ENCODE peak calls at places on chromosomes 11 and 22, in five cellular contexts. One of them, this sample, is unnamed.

GRCh38 chr11:33687733-33688479 is 12.7 kb downstream of the C11orf91 start:
- DNase-seq in GM12878: peak
- DNase-seq in HepG2: peak
- DNase-seq in K562: peak
- DNase-seq in SK-N-SH: peak
- DNase-seq in this sample: no peak

GRCh38 chr22:35629406-35630234 is 12.5 kb upstream of the MB start:
- DNase-seq in SK-N-SH: no peak
- DNase-seq in HepG2: no peak
- DNase-seq in K562: peak
- DNase-seq in GM12878: peak
- DNase-seq in this sample: no peak

GRCh38 chr11:130452171-130452570 is 3.7 kb downstream of the ADAMTS15 start:
- DNase-seq in SK-N-SH: no peak
- DNase-seq in K562: no peak
- DNase-seq in GM12878: no peak
- DNase-seq in HepG2: no peak
- DNase-seq in this sample: no peak

GRCh38 chr11:30107899-30108298 is 91.1 kb upstream of the KCNA4 start:
- DNase-seq in HepG2: no peak
- DNase-seq in SK-N-SH: no peak
- DNase-seq in GM12878: no peak
- DNase-seq in K562: no peak
- DNase-seq in this sample: no peak

GRCh38 chr11:102546923-102547471 is 16.4 kb upstream of the MMP7 start:
- DNase-seq in GM12878: peak
- DNase-seq in SK-N-SH: no peak
- DNase-seq in K562: no peak
- DNase-seq in HepG2: no peak
- DNase-seq in this sample: peak

GRCh38 chr11:77109236-77110019 is 6.8 kb downstream of the OMP start:
- DNase-seq in HepG2: no peak
- DNase-seq in K562: no peak
- DNase-seq in GM12878: no peak
- DNase-seq in SK-N-SH: no peak
- DNase-seq in this sample: no peak

GRCh38 chr11:119673389-119674336 is 55.3 kb downstream of the NECTIN1 start:
- DNase-seq in K562: no peak
- DNase-seq in GM12878: peak
- DNase-seq in SK-N-SH: no peak
- DNase-seq in HepG2: no peak
- DNase-seq in this sample: peak

GRCh38 chr11:105344938-105345337 is 205.4 kb upstream of the CARD18 start:
- DNase-seq in GM12878: no peak
- DNase-seq in K562: no peak
- DNase-seq in SK-N-SH: no peak
- DNase-seq in HepG2: no peak
- DNase-seq in this sample: no peak

GRCh38 chr22:20523118-20523983 is 15.9 kb downstream of the MED15 start:
- DNase-seq in GM12878: no peak
- DNase-seq in K562: peak
- DNase-seq in HepG2: no peak
- DNase-seq in SK-N-SH: no peak
- DNase-seq in this sample: no peak

GRCh38 chr22:23248583-23248982 is 68.3 kb downstream of the BCR start:
- DNase-seq in GM12878: no peak
- DNase-seq in K562: peak
- DNase-seq in SK-N-SH: no peak
- DNase-seq in HepG2: peak
- DNase-seq in this sample: no peak

GRCh38 chr22:23251445-23252093 is 71.3 kb downstream of the BCR start:
- DNase-seq in GM12878: no peak
- DNase-seq in K562: no peak
- DNase-seq in HepG2: peak
- DNase-seq in SK-N-SH: no peak
- DNase-seq in this sample: no peak

GRCh38 chr22:23246982-23247766 is 66.9 kb downstream of the BCR start:
- DNase-seq in SK-N-SH: no peak
- DNase-seq in HepG2: peak
- DNase-seq in K562: no peak
- DNase-seq in GM12878: no peak
- DNase-seq in this sample: no peak

GRCh38 chr22:23250424-23251363 is 70.4 kb downstream of the BCR start:
- DNase-seq in SK-N-SH: no peak
- DNase-seq in K562: peak
- DNase-seq in GM12878: no peak
- DNase-seq in HepG2: peak
- DNase-seq in this sample: no peak

DNA sequence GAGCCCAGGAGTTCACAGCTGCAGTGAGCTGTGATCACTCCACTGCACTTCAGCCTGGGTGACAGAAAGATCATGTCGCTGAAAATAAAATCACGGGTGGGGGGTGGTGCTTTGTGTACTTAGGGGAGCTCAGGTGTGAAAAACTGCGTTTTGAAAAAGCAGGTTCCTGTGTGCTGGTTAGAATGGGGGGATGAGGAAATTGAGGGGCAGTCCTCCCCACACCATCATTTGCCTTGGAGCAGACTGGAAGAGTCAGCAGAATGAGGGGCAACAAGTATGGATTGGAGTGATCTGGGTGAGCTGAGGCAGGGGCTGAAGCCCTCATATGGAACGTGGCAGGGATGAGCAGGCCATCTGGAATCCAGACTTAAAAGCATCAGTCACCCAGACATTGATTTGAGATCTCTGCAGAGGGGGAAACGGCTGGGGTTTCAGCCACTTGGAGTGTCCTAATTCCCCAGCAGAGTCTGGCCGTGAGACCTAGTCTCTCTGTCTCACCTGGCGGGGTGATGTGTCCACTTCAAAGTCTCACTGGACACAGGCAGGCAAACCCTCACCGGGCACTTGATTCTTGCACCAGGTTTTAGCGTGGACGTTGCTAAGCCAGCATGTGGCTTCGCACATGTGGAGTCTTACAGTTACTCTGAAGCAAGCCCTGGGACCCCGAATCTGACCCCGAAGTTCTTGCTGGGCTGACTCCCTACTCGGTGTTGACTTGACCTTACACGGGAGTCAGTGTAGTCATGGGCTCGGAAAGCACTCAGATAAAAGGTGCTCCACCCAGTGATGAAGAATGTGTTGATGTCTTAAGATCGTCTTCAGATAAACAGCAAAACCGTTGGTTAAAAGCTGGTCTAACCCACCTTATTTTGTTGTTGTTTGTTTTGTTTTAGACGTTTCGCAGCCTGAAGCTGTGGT is 69.5 kb downstream of the BCR start:
- DNase-seq in K562: peak
- DNase-seq in GM12878: no peak
- DNase-seq in HepG2: no peak
- DNase-seq in SK-N-SH: peak
- DNase-seq in this sample: no peak
- TF ChIP-seq GABPA in K562: no peak
- TF ChIP-seq GABPA in GM12878: no peak
- TF ChIP-seq GABPA in HepG2: no peak
- TF ChIP-seq GABPA in SK-N-SH: no peak
- TF ChIP-seq GABPA in this sample: no peak

DNA sequence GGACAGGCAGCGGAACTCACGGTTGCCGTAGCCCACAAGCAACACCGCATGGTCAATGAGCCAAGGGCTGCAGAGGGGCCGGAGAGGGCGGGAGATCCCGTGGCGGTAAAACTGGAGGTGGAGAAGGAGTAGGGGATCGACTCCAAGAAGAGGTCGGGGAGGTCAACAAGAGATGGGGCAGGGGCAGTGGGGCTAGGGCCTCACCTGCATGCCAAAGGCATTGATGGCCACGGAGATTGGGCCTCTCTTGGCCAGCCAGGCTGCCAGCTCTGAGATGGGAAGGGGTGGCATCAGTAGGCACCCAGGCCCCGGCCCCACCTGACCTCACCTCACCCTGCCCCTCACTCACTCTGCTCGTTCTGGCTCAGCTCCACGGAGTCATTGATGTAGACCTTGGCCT is 3.9 kb downstream of the CTSF start:
- DNase-seq in GM12878: no peak
- DNase-seq in SK-N-SH: no peak
- DNase-seq in K562: no peak
- DNase-seq in HepG2: no peak
- DNase-seq in this sample: no peak
- TF ChIP-seq POLR2AphosphoS5 in GM12878: no peak
- TF ChIP-seq POLR2AphosphoS5 in SK-N-SH: no peak
- TF ChIP-seq POLR2AphosphoS5 in K562: no peak
- TF ChIP-seq POLR2AphosphoS5 in HepG2: no peak
- TF ChIP-seq POLR2AphosphoS5 in this sample: no peak

GRCh38 chr11:117284053-117284452 is 7.1 kb upstream of the BACE1-AS start:
- DNase-seq in K562: no peak
- DNase-seq in SK-N-SH: no peak
- DNase-seq in HepG2: no peak
- DNase-seq in GM12878: no peak
- DNase-seq in this sample: no peak

GRCh38 chr11:117279711-117280376 is 11.3 kb upstream of the BACE1-AS start:
- DNase-seq in K562: no peak
- DNase-seq in HepG2: no peak
- DNase-seq in GM12878: no peak
- DNase-seq in SK-N-SH: no peak
- DNase-seq in this sample: no peak

GRCh38 chr11:117281869-117282268 is 9.3 kb upstream of the BACE1-AS start:
- DNase-seq in HepG2: no peak
- DNase-seq in GM12878: no peak
- DNase-seq in K562: no peak
- DNase-seq in SK-N-SH: no peak
- DNase-seq in this sample: no peak

GRCh38 chr11:117281159-117281558 is 10.0 kb upstream of the BACE1-AS start:
- DNase-seq in K562: no peak
- DNase-seq in GM12878: no peak
- DNase-seq in SK-N-SH: no peak
- DNase-seq in HepG2: no peak
- DNase-seq in this sample: no peak

DNA sequence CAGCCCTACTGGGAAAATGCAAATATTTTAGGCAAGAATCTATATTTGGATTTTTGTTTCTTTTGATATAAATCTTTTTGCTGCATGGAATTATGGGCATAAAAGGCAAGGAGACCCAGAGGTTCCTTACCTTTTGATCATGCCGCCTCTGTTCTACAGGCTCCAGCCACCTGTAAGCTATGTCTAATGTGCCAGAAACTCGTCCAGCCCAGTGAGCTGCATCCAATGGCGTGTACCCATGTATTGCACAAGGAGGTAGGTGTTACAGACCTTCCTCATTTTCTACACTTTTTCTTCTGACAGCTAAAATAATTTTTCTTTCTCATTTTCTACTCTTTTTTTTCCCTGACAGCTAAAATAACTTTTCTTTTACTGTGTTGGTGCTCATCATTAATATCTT is 8.2 kb upstream of the BACE1-AS start:
- DNase-seq in SK-N-SH: no peak
- DNase-seq in K562: no peak
- DNase-seq in HepG2: no peak
- DNase-seq in GM12878: no peak
- DNase-seq in this sample: no peak
- TF ChIP-seq REST in SK-N-SH: no peak
- TF ChIP-seq REST in K562: no peak
- TF ChIP-seq REST in HepG2: no peak
- TF ChIP-seq REST in GM12878: no peak
- TF ChIP-seq REST in this sample: no peak

GRCh38 chr11:74719011-74719410 is 12.2 kb downstream of the CHRDL2 start:
- DNase-seq in GM12878: no peak
- DNase-seq in SK-N-SH: no peak
- DNase-seq in K562: no peak
- DNase-seq in HepG2: no peak
- DNase-seq in this sample: no peak
- TF ChIP-seq GABPA in GM12878: no peak
- TF ChIP-seq GABPA in SK-N-SH: no peak
- TF ChIP-seq GABPA in K562: no peak
- TF ChIP-seq GABPA in HepG2: no peak
- TF ChIP-seq GABPA in this sample: no peak

This sample was measured in HL-60.